ENCODE peak calls at places on chromosomes 16 and 17, in ten cellular contexts. One of them, this sample, is unnamed.

GRCh38 chr17:1605681-1606351 is 22.8 kb downstream of the SLC43A2 start:
- DNase-seq in NCI-H1694: no peak
- DNase-seq in A172: no peak
- DNase-seq in fibroblast of villous mesenchyme: no peak
- DNase-seq in HEK293T: no peak
- DNase-seq in GM18507: no peak
- DNase-seq in GM23338: no peak
- DNase-seq in naive thymus-derived CD8-positive, alpha-beta T cell: no peak
- DNase-seq in heart right ventricle: no peak
- DNase-seq in B cell: no peak
- DNase-seq in this sample: peak; percentile 71

GRCh38 chr17:79612468-79613194 is 1.8 kb upstream of the RBFOX3 start:
- DNase-seq in NCI-H1694: peak; percentile 93
- DNase-seq in A172: peak; percentile 35
- DNase-seq in fibroblast of villous mesenchyme: peak; percentile 11
- DNase-seq in HEK293T: peak; percentile 88
- DNase-seq in GM18507: peak; percentile 15
- DNase-seq in GM23338: peak; percentile 94
- DNase-seq in naive thymus-derived CD8-positive, alpha-beta T cell: no peak
- DNase-seq in heart right ventricle: no peak
- DNase-seq in B cell: no peak
- DNase-seq in this sample: peak; percentile 85

GRCh38 chr16:84545114-84545737 is 40.8 kb upstream of the MEAK7 start:
- DNase-seq in NCI-H1694: peak; percentile 33
- DNase-seq in A172: no peak
- DNase-seq in fibroblast of villous mesenchyme: no peak
- DNase-seq in HEK293T: no peak
- DNase-seq in GM18507: no peak
- DNase-seq in GM23338: no peak
- DNase-seq in naive thymus-derived CD8-positive, alpha-beta T cell: no peak
- DNase-seq in heart right ventricle: no peak
- DNase-seq in B cell: no peak
- DNase-seq in this sample: no peak

GRCh38 chr17:13587487-13588338 is 14.0 kb downstream of the HS3ST3A1 start:
- DNase-seq in NCI-H1694: no peak
- DNase-seq in A172: peak; percentile 69
- DNase-seq in fibroblast of villous mesenchyme: peak; percentile 68
- DNase-seq in HEK293T: no peak
- DNase-seq in GM18507: no peak
- DNase-seq in GM23338: no peak
- DNase-seq in naive thymus-derived CD8-positive, alpha-beta T cell: no peak
- DNase-seq in heart right ventricle: no peak
- DNase-seq in B cell: no peak
- DNase-seq in this sample: no peak

GRCh38 chr17:8794636-8795035 is 4.5 kb downstream of the MFSD6L start:
- DNase-seq in NCI-H1694: no peak
- DNase-seq in A172: no peak
- DNase-seq in fibroblast of villous mesenchyme: peak; percentile 4
- DNase-seq in HEK293T: no peak
- DNase-seq in GM18507: no peak
- DNase-seq in GM23338: no peak
- DNase-seq in naive thymus-derived CD8-positive, alpha-beta T cell: no peak
- DNase-seq in heart right ventricle: no peak
- DNase-seq in B cell: no peak
- DNase-seq in this sample: peak; percentile 39

GRCh38 chr17:49696233-49696761 is 11.5 kb downstream of the SLC35B1 start:
- DNase-seq in NCI-H1694: no peak
- DNase-seq in A172: no peak
- DNase-seq in fibroblast of villous mesenchyme: no peak
- DNase-seq in HEK293T: no peak
- DNase-seq in GM18507: peak; percentile 36
- DNase-seq in GM23338: no peak
- DNase-seq in naive thymus-derived CD8-positive, alpha-beta T cell: peak; percentile 64
- DNase-seq in heart right ventricle: no peak
- DNase-seq in B cell: no peak
- DNase-seq in this sample: no peak

GRCh38 chr16:57623251-57624043 is 5.0 kb upstream of the ADGRG1 start:
- DNase-seq in NCI-H1694: no peak
- DNase-seq in A172: no peak
- DNase-seq in fibroblast of villous mesenchyme: peak; percentile 38
- DNase-seq in HEK293T: no peak
- DNase-seq in GM18507: no peak
- DNase-seq in GM23338: peak; percentile 57
- DNase-seq in naive thymus-derived CD8-positive, alpha-beta T cell: no peak
- DNase-seq in heart right ventricle: no peak
- DNase-seq in B cell: no peak
- DNase-seq in this sample: peak; percentile 75

GRCh38 chr17:82941021-82942001 is 101.5 kb upstream of the ZNF750 start:
- DNase-seq in NCI-H1694: no peak
- DNase-seq in A172: no peak
- DNase-seq in fibroblast of villous mesenchyme: no peak
- DNase-seq in HEK293T: no peak
- DNase-seq in GM18507: no peak
- DNase-seq in GM23338: no peak
- DNase-seq in naive thymus-derived CD8-positive, alpha-beta T cell: no peak
- DNase-seq in heart right ventricle: peak; percentile 6
- DNase-seq in B cell: no peak
- DNase-seq in this sample: no peak

GRCh38 chr17:80886641-80887573 is 104.7 kb upstream of the CHMP6 start:
- DNase-seq in NCI-H1694: no peak
- DNase-seq in A172: no peak
- DNase-seq in fibroblast of villous mesenchyme: no peak
- DNase-seq in HEK293T: no peak
- DNase-seq in GM18507: no peak
- DNase-seq in GM23338: no peak
- DNase-seq in naive thymus-derived CD8-positive, alpha-beta T cell: no peak
- DNase-seq in heart right ventricle: no peak
- DNase-seq in B cell: peak; percentile 62
- DNase-seq in this sample: no peak

GRCh38 chr16:85354623-85355514 is 242.6 kb upstream of the CIBAR2 start:
- DNase-seq in NCI-H1694: no peak
- DNase-seq in A172: peak; percentile 97
- DNase-seq in fibroblast of villous mesenchyme: peak; percentile 99
- DNase-seq in HEK293T: no peak
- DNase-seq in GM18507: no peak
- DNase-seq in GM23338: no peak
- DNase-seq in naive thymus-derived CD8-positive, alpha-beta T cell: no peak
- DNase-seq in heart right ventricle: no peak
- DNase-seq in B cell: no peak
- DNase-seq in this sample: peak; percentile 92

GRCh38 chr16:79132745-79133144 is 467.8 kb downstream of the MAF start:
- DNase-seq in NCI-H1694: no peak
- DNase-seq in A172: no peak
- DNase-seq in fibroblast of villous mesenchyme: no peak
- DNase-seq in HEK293T: no peak
- DNase-seq in GM18507: no peak
- DNase-seq in GM23338: no peak
- DNase-seq in naive thymus-derived CD8-positive, alpha-beta T cell: no peak
- DNase-seq in heart right ventricle: no peak
- DNase-seq in B cell: no peak
- DNase-seq in this sample: peak; percentile 77

GRCh38 chr16:1713933-1714332 is 7.9 kb downstream of the MAPK8IP3 start:
- DNase-seq in NCI-H1694: no peak
- DNase-seq in A172: no peak
- DNase-seq in fibroblast of villous mesenchyme: no peak
- DNase-seq in HEK293T: no peak
- DNase-seq in GM18507: no peak
- DNase-seq in GM23338: peak; percentile 63
- DNase-seq in naive thymus-derived CD8-positive, alpha-beta T cell: no peak
- DNase-seq in heart right ventricle: no peak
- DNase-seq in B cell: peak; percentile 81
- DNase-seq in this sample: peak; percentile 66

GRCh38 chr16:72473631-72474030 is 301.7 kb upstream of the PMFBP1 start:
- DNase-seq in NCI-H1694: no peak
- DNase-seq in A172: no peak
- DNase-seq in fibroblast of villous mesenchyme: no peak
- DNase-seq in HEK293T: no peak
- DNase-seq in GM18507: no peak
- DNase-seq in GM23338: no peak
- DNase-seq in naive thymus-derived CD8-positive, alpha-beta T cell: no peak
- DNase-seq in heart right ventricle: no peak
- DNase-seq in B cell: no peak
- DNase-seq in this sample: no peak

GRCh38 chr17:73226556-73227172 is 33.8 kb downstream of the COG1 start:
- DNase-seq in NCI-H1694: no peak
- DNase-seq in A172: no peak
- DNase-seq in fibroblast of villous mesenchyme: peak; percentile 42
- DNase-seq in HEK293T: no peak
- DNase-seq in GM18507: no peak
- DNase-seq in GM23338: peak; percentile 56
- DNase-seq in naive thymus-derived CD8-positive, alpha-beta T cell: no peak
- DNase-seq in heart right ventricle: no peak
- DNase-seq in B cell: no peak
- DNase-seq in this sample: no peak

GRCh38 chr16:84554627-84555328 is 50.3 kb upstream of the MEAK7 start:
- DNase-seq in NCI-H1694: no peak
- DNase-seq in A172: no peak
- DNase-seq in fibroblast of villous mesenchyme: no peak
- DNase-seq in HEK293T: no peak
- DNase-seq in GM18507: no peak
- DNase-seq in GM23338: no peak
- DNase-seq in naive thymus-derived CD8-positive, alpha-beta T cell: no peak
- DNase-seq in heart right ventricle: no peak
- DNase-seq in B cell: no peak
- DNase-seq in this sample: no peak

GRCh38 chr17:82458885-82459424 is 414 bp downstream of the NARF start:
- DNase-seq in NCI-H1694: no peak
- DNase-seq in A172: no peak
- DNase-seq in fibroblast of villous mesenchyme: peak; percentile 24
- DNase-seq in HEK293T: no peak
- DNase-seq in GM18507: no peak
- DNase-seq in GM23338: peak; percentile 52
- DNase-seq in naive thymus-derived CD8-positive, alpha-beta T cell: no peak
- DNase-seq in heart right ventricle: peak; percentile 35
- DNase-seq in B cell: no peak
- DNase-seq in this sample: peak; percentile 72

GRCh38 chr16:24969071-24969470 is 46.1 kb downstream of the ARHGAP17 start:
- DNase-seq in NCI-H1694: no peak
- DNase-seq in A172: no peak
- DNase-seq in fibroblast of villous mesenchyme: no peak
- DNase-seq in HEK293T: no peak
- DNase-seq in GM18507: no peak
- DNase-seq in GM23338: no peak
- DNase-seq in naive thymus-derived CD8-positive, alpha-beta T cell: no peak
- DNase-seq in heart right ventricle: no peak
- DNase-seq in B cell: no peak
- DNase-seq in this sample: no peak

GRCh38 chr17:81918762-81919545 is 978 bp upstream of the SIRT7 start:
- DNase-seq in NCI-H1694: no peak
- DNase-seq in A172: no peak
- DNase-seq in fibroblast of villous mesenchyme: no peak
- DNase-seq in HEK293T: no peak
- DNase-seq in GM18507: no peak
- DNase-seq in GM23338: no peak
- DNase-seq in naive thymus-derived CD8-positive, alpha-beta T cell: no peak
- DNase-seq in heart right ventricle: no peak
- DNase-seq in B cell: no peak
- DNase-seq in this sample: no peak

GRCh38 chr17:29341726-29342125 is 47.8 kb upstream of the NUFIP2 start:
- DNase-seq in NCI-H1694: no peak
- DNase-seq in A172: no peak
- DNase-seq in fibroblast of villous mesenchyme: peak; percentile 80
- DNase-seq in HEK293T: no peak
- DNase-seq in GM18507: no peak
- DNase-seq in GM23338: no peak
- DNase-seq in naive thymus-derived CD8-positive, alpha-beta T cell: no peak
- DNase-seq in heart right ventricle: no peak
- DNase-seq in B cell: no peak
- DNase-seq in this sample: no peak

GRCh38 chr17:39872700-39873099 is 4.7 kb downstream of the ZPBP2 start:
- DNase-seq in NCI-H1694: peak; percentile 25
- DNase-seq in A172: peak; percentile 45
- DNase-seq in fibroblast of villous mesenchyme: peak; percentile 16
- DNase-seq in HEK293T: no peak
- DNase-seq in GM18507: no peak
- DNase-seq in GM23338: peak; percentile 8
- DNase-seq in naive thymus-derived CD8-positive, alpha-beta T cell: no peak
- DNase-seq in heart right ventricle: no peak
- DNase-seq in B cell: no peak
- DNase-seq in this sample: peak; percentile 33

GRCh38 chr17:67696853-67697505 is 20.8 kb upstream of the NOL11 start:
- DNase-seq in NCI-H1694: no peak
- DNase-seq in A172: no peak
- DNase-seq in fibroblast of villous mesenchyme: no peak
- DNase-seq in HEK293T: no peak
- DNase-seq in GM18507: no peak
- DNase-seq in GM23338: no peak
- DNase-seq in naive thymus-derived CD8-positive, alpha-beta T cell: no peak
- DNase-seq in heart right ventricle: no peak
- DNase-seq in B cell: no peak
- DNase-seq in this sample: no peak

GRCh38 chr17:39246274-39246673 is 20.5 kb upstream of the STAC2 start:
- DNase-seq in NCI-H1694: no peak
- DNase-seq in A172: no peak
- DNase-seq in fibroblast of villous mesenchyme: no peak
- DNase-seq in HEK293T: no peak
- DNase-seq in GM18507: no peak
- DNase-seq in GM23338: peak; percentile 21
- DNase-seq in naive thymus-derived CD8-positive, alpha-beta T cell: no peak
- DNase-seq in heart right ventricle: no peak
- DNase-seq in B cell: no peak
- DNase-seq in this sample: no peak

GRCh38 chr17:59941131-59941530 is 23.4 kb downstream of the RNFT1 start:
- DNase-seq in NCI-H1694: no peak
- DNase-seq in A172: no peak
- DNase-seq in fibroblast of villous mesenchyme: no peak
- DNase-seq in HEK293T: no peak
- DNase-seq in GM18507: no peak
- DNase-seq in GM23338: no peak
- DNase-seq in naive thymus-derived CD8-positive, alpha-beta T cell: no peak
- DNase-seq in heart right ventricle: no peak
- DNase-seq in B cell: no peak
- DNase-seq in this sample: no peak

GRCh38 chr16:54031107-54031760 is 255.4 kb downstream of the IRX3 start:
- DNase-seq in NCI-H1694: no peak
- DNase-seq in A172: peak; percentile 55
- DNase-seq in fibroblast of villous mesenchyme: no peak
- DNase-seq in HEK293T: no peak
- DNase-seq in GM18507: no peak
- DNase-seq in GM23338: no peak
- DNase-seq in naive thymus-derived CD8-positive, alpha-beta T cell: no peak
- DNase-seq in heart right ventricle: no peak
- DNase-seq in B cell: no peak
- DNase-seq in this sample: no peak

GRCh38 chr16:85910854-85911247 is 11.9 kb downstream of the IRF8 start:
- DNase-seq in NCI-H1694: no peak
- DNase-seq in A172: no peak
- DNase-seq in fibroblast of villous mesenchyme: no peak
- DNase-seq in HEK293T: no peak
- DNase-seq in GM18507: no peak
- DNase-seq in GM23338: no peak
- DNase-seq in naive thymus-derived CD8-positive, alpha-beta T cell: no peak
- DNase-seq in heart right ventricle: no peak
- DNase-seq in B cell: no peak
- DNase-seq in this sample: no peak

GRCh38 chr16:50389900-50390896 is 21.4 kb upstream of the BRD7 start:
- DNase-seq in NCI-H1694: no peak
- DNase-seq in A172: no peak
- DNase-seq in fibroblast of villous mesenchyme: no peak
- DNase-seq in HEK293T: no peak
- DNase-seq in GM18507: no peak
- DNase-seq in GM23338: no peak
- DNase-seq in naive thymus-derived CD8-positive, alpha-beta T cell: no peak
- DNase-seq in heart right ventricle: no peak
- DNase-seq in B cell: no peak
- DNase-seq in this sample: no peak

GRCh38 chr16:12516621-12517309 is 286.9 kb downstream of the CPPED1 start:
- DNase-seq in NCI-H1694: no peak
- DNase-seq in A172: no peak
- DNase-seq in fibroblast of villous mesenchyme: no peak
- DNase-seq in HEK293T: no peak
- DNase-seq in GM18507: no peak
- DNase-seq in GM23338: no peak
- DNase-seq in naive thymus-derived CD8-positive, alpha-beta T cell: no peak
- DNase-seq in heart right ventricle: no peak
- DNase-seq in B cell: no peak
- DNase-seq in this sample: no peak

GRCh38 chr16:66516172-66516807 is 33.6 kb downstream of the TK2 start:
- DNase-seq in NCI-H1694: no peak
- DNase-seq in A172: no peak
- DNase-seq in fibroblast of villous mesenchyme: no peak
- DNase-seq in HEK293T: no peak
- DNase-seq in GM18507: no peak
- DNase-seq in GM23338: no peak
- DNase-seq in naive thymus-derived CD8-positive, alpha-beta T cell: no peak
- DNase-seq in heart right ventricle: no peak
- DNase-seq in B cell: no peak
- DNase-seq in this sample: no peak